ENCODE peak calls at places on chromosomes 5 and 9, in five cellular contexts. One of them, this sample, is unnamed.

GRCh38 chr9:18605763-18606162 is 131.8 kb downstream of the ADAMTSL1 start:
- DNase-seq in RWPE1: no peak
- DNase-seq in neural crest cell: no peak
- DNase-seq in tibial artery: peak
- DNase-seq in transverse colon: no peak
- DNase-seq in this sample: no peak

GRCh38 chr5:32600057-32600622 is 14.8 kb downstream of the SUB1 start:
- DNase-seq in tibial artery: no peak
- DNase-seq in transverse colon: no peak
- DNase-seq in RWPE1: peak
- DNase-seq in neural crest cell: no peak
- DNase-seq in this sample: no peak

GRCh38 chr9:33510264-33511183 is 13.5 kb upstream of the ANKRD18B start:
- DNase-seq in neural crest cell: peak
- DNase-seq in tibial artery: peak
- DNase-seq in transverse colon: peak
- DNase-seq in RWPE1: peak
- DNase-seq in this sample: no peak

GRCh38 chr5:58188287-58188651 is 271.6 kb downstream of the PLK2 start:
- DNase-seq in neural crest cell: no peak
- DNase-seq in RWPE1: peak
- DNase-seq in transverse colon: no peak
- DNase-seq in tibial artery: no peak
- DNase-seq in this sample: no peak

GRCh38 chr9:18296702-18297531 is 177.0 kb upstream of the ADAMTSL1 start:
- DNase-seq in transverse colon: no peak
- DNase-seq in RWPE1: no peak
- DNase-seq in neural crest cell: no peak
- DNase-seq in tibial artery: no peak
- DNase-seq in this sample: no peak

GRCh38 chr9:36141288-36141687 is 4.8 kb downstream of the GLIPR2 start:
- DNase-seq in neural crest cell: no peak
- DNase-seq in RWPE1: no peak
- DNase-seq in tibial artery: no peak
- DNase-seq in transverse colon: no peak
- DNase-seq in this sample: peak

GRCh38 chr5:139670369-139671095 is 22.4 kb downstream of the CXXC5 start:
- DNase-seq in tibial artery: no peak
- DNase-seq in RWPE1: no peak
- DNase-seq in transverse colon: peak
- DNase-seq in neural crest cell: no peak
- DNase-seq in this sample: no peak

GRCh38 chr5:24621809-24622208 is 23.0 kb downstream of the CDH10 start:
- DNase-seq in transverse colon: no peak
- DNase-seq in RWPE1: no peak
- DNase-seq in tibial artery: peak
- DNase-seq in neural crest cell: no peak
- DNase-seq in this sample: no peak

GRCh38 chr5:96743065-96743768 is 64.5 kb downstream of the ERAP1 start:
- DNase-seq in neural crest cell: no peak
- DNase-seq in tibial artery: peak
- DNase-seq in transverse colon: no peak
- DNase-seq in RWPE1: peak
- DNase-seq in this sample: no peak

GRCh38 chr9:6304232-6304631 is 23.9 kb upstream of the TPD52L3 start:
- DNase-seq in transverse colon: no peak
- DNase-seq in RWPE1: no peak
- DNase-seq in tibial artery: no peak
- DNase-seq in neural crest cell: no peak
- DNase-seq in this sample: no peak

GRCh38 chr5:57324888-57325287 is 151.0 kb downstream of the GPBP1 start:
- DNase-seq in neural crest cell: no peak
- DNase-seq in RWPE1: no peak
- DNase-seq in tibial artery: no peak
- DNase-seq in transverse colon: no peak
- DNase-seq in this sample: no peak

GRCh38 chr5:67030289-67031069 is 166.1 kb downstream of the CD180 start:
- DNase-seq in transverse colon: no peak
- DNase-seq in RWPE1: no peak
- DNase-seq in tibial artery: no peak
- DNase-seq in neural crest cell: no peak
- DNase-seq in this sample: no peak

GRCh38 chr9:94638335-94639044 is 828 bp downstream of the FBP1 start:
- DNase-seq in neural crest cell: no peak
- DNase-seq in transverse colon: no peak
- DNase-seq in tibial artery: no peak
- DNase-seq in RWPE1: no peak
- DNase-seq in this sample: no peak

GRCh38 chr9:37004424-37004935 is 29.6 kb downstream of the PAX5 start:
- DNase-seq in neural crest cell: no peak
- DNase-seq in RWPE1: no peak
- DNase-seq in transverse colon: no peak
- DNase-seq in tibial artery: no peak
- DNase-seq in this sample: no peak

GRCh38 chr5:138955013-138955660 is 80.0 kb upstream of the LRRTM2 start:
- DNase-seq in transverse colon: no peak
- DNase-seq in neural crest cell: no peak
- DNase-seq in RWPE1: no peak
- DNase-seq in tibial artery: peak
- DNase-seq in this sample: peak

GRCh38 chr5:154826-155225 is 36.5 kb upstream of the LRRC14B start:
- DNase-seq in RWPE1: no peak
- DNase-seq in neural crest cell: no peak
- DNase-seq in transverse colon: no peak
- DNase-seq in tibial artery: no peak
- DNase-seq in this sample: peak

GRCh38 chr5:15073453-15073852 is 201.9 kb upstream of the ANKH start:
- DNase-seq in RWPE1: no peak
- DNase-seq in tibial artery: no peak
- DNase-seq in transverse colon: no peak
- DNase-seq in neural crest cell: no peak
- DNase-seq in this sample: no peak

GRCh38 chr5:181223041-181223728 is at the start of gene TRIM41:
- DNase-seq in neural crest cell: peak
- DNase-seq in transverse colon: peak
- DNase-seq in RWPE1: peak
- DNase-seq in tibial artery: peak
- DNase-seq in this sample: peak

GRCh38 chr5:168851902-168852321 is 272.7 kb upstream of the PANK3 start:
- DNase-seq in neural crest cell: no peak
- DNase-seq in transverse colon: no peak
- DNase-seq in tibial artery: no peak
- DNase-seq in RWPE1: no peak
- DNase-seq in this sample: no peak

GRCh38 chr9:68446836-68447235 is 90.4 kb downstream of the PGM5 start:
- DNase-seq in RWPE1: no peak
- DNase-seq in tibial artery: peak
- DNase-seq in neural crest cell: no peak
- DNase-seq in transverse colon: peak
- DNase-seq in this sample: no peak

GRCh38 chr5:173800340-173800739 is 87.8 kb upstream of the CPEB4 start:
- DNase-seq in transverse colon: no peak
- DNase-seq in tibial artery: no peak
- DNase-seq in RWPE1: no peak
- DNase-seq in neural crest cell: no peak
- DNase-seq in this sample: no peak

GRCh38 chr5:78757269-78758053 is 108.9 kb upstream of the LHFPL2 start:
- DNase-seq in transverse colon: no peak
- DNase-seq in neural crest cell: no peak
- DNase-seq in RWPE1: no peak
- DNase-seq in tibial artery: no peak
- DNase-seq in this sample: no peak

GRCh38 chr5:94807985-94808384 is 189.5 kb downstream of the SLF1 start:
- DNase-seq in transverse colon: no peak
- DNase-seq in tibial artery: no peak
- DNase-seq in neural crest cell: no peak
- DNase-seq in RWPE1: no peak
- DNase-seq in this sample: no peak

GRCh38 chr5:27048507-27048906 is 10.1 kb upstream of the CDH9 start:
- DNase-seq in RWPE1: no peak
- DNase-seq in tibial artery: no peak
- DNase-seq in transverse colon: no peak
- DNase-seq in neural crest cell: no peak
- DNase-seq in this sample: no peak

GRCh38 chr9:34272146-34272545 is 56.9 kb downstream of the KIF24 start:
- DNase-seq in tibial artery: no peak
- DNase-seq in transverse colon: no peak
- DNase-seq in neural crest cell: no peak
- DNase-seq in RWPE1: no peak
- DNase-seq in this sample: no peak

GRCh38 chr9:133428579-133429215 is 6.5 kb downstream of the ADAMTS13 start:
- DNase-seq in tibial artery: no peak
- DNase-seq in transverse colon: peak
- DNase-seq in RWPE1: peak
- DNase-seq in neural crest cell: no peak
- DNase-seq in this sample: no peak

GRCh38 chr5:137867664-137868063 is at the start of gene MYOT:
- DNase-seq in neural crest cell: no peak
- DNase-seq in RWPE1: no peak
- DNase-seq in tibial artery: no peak
- DNase-seq in transverse colon: no peak
- DNase-seq in this sample: no peak

GRCh38 chr9:136327313-136327971 is at the start of gene GPSM1:
- DNase-seq in tibial artery: peak
- DNase-seq in transverse colon: peak
- DNase-seq in neural crest cell: no peak
- DNase-seq in RWPE1: peak
- DNase-seq in this sample: no peak

GRCh38 chr5:115657883-115658233 is 32.0 kb upstream of the TMED7 start:
- DNase-seq in RWPE1: peak
- DNase-seq in neural crest cell: no peak
- DNase-seq in tibial artery: no peak
- DNase-seq in transverse colon: no peak
- DNase-seq in this sample: no peak

DNA sequence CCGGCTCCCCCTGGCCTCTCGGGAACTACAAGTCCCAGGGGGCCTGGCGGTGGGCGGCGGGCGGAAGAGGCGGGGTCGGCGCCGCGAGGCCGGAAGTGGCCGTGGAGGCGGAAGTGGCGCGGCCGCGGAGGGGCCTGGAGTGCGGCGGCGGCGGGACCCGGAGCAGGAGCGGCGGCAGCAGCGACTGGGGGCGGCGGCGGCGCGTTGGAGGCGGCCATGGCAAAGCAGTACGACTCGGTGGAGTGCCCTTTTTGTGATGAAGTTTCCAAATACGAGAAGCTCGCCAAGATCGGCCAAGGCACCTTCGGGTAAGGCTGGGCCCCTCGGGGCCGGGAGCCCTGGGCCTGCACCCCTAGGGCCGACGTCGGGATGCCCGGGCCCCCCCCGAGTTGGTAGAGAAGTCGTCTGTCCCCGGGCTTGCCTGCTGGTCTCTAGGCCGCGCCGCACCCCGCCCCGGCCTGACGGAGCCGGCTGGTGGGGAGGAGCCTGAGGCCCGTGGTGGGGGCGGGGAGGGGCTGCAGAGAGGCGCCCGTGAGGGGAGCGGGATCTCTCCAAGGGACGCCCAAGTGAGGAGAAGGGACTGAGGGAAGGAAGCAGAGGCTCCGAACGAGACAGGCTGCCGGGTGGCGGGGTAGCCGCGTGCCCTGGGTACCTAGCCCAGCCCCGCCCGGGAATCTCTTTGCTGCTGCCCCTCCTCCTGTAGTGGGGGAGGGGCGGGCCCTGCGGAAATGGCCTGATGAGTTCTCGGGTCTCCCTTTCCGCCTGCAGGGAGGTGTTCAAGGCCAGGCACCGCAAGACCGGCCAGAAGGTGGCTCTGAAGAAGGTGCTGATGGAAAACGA is at the start of gene CDK9:
- DNase-seq in neural crest cell: peak
- DNase-seq in tibial artery: peak
- DNase-seq in transverse colon: peak
- DNase-seq in RWPE1: peak
- DNase-seq in this sample: no peak
- TF ChIP-seq CTCF in neural crest cell: no peak
- TF ChIP-seq CTCF in tibial artery: no peak
- TF ChIP-seq CTCF in transverse colon: no peak
- TF ChIP-seq CTCF in RWPE1: no peak
- TF ChIP-seq CTCF in this sample: no peak

GRCh38 chr5:18037718-18038117 is 403.5 kb downstream of the TAF11L14 start:
- DNase-seq in tibial artery: no peak
- DNase-seq in RWPE1: no peak
- DNase-seq in neural crest cell: no peak
- DNase-seq in transverse colon: no peak
- DNase-seq in this sample: no peak
- TF ChIP-seq CTCF in tibial artery: no peak
- TF ChIP-seq CTCF in RWPE1: no peak
- TF ChIP-seq CTCF in neural crest cell: no peak
- TF ChIP-seq CTCF in transverse colon: no peak
- TF ChIP-seq CTCF in this sample: no peak

GRCh38 chr9:120603601-120604000 is 23.6 kb upstream of the CDK5RAP2 start:
- DNase-seq in neural crest cell: no peak
- DNase-seq in RWPE1: no peak
- DNase-seq in tibial artery: no peak
- DNase-seq in transverse colon: no peak
- DNase-seq in this sample: no peak

GRCh38 chr9:120608421-120608820 is 28.5 kb upstream of the CDK5RAP2 start:
- DNase-seq in RWPE1: peak
- DNase-seq in neural crest cell: no peak
- DNase-seq in tibial artery: no peak
- DNase-seq in transverse colon: no peak
- DNase-seq in this sample: no peak

DNA sequence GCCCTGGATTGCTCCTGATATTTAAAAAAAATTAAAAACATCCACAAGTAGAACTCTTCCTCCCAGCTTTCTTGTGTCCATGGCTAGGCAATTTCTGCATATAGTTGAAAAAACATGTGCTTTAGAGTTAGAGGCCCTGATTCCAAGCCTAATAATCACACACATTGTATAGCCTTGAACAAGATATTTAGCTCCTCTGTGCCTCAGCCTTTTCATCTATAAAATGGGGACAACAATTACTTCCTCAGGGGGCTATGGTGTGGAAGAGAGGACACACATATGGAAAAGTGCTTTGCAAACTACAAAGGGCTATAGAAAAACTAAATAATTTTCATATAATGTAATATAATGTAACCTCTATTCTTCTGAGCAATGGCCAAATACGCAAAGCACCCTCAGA is 23.0 kb upstream of the CDK5RAP2 start:
- DNase-seq in neural crest cell: no peak
- DNase-seq in tibial artery: no peak
- DNase-seq in RWPE1: no peak
- DNase-seq in transverse colon: no peak
- DNase-seq in this sample: no peak
- TF ChIP-seq CTCF in neural crest cell: no peak
- TF ChIP-seq CTCF in tibial artery: no peak
- TF ChIP-seq CTCF in RWPE1: no peak
- TF ChIP-seq CTCF in transverse colon: no peak
- TF ChIP-seq CTCF in this sample: no peak

DNA sequence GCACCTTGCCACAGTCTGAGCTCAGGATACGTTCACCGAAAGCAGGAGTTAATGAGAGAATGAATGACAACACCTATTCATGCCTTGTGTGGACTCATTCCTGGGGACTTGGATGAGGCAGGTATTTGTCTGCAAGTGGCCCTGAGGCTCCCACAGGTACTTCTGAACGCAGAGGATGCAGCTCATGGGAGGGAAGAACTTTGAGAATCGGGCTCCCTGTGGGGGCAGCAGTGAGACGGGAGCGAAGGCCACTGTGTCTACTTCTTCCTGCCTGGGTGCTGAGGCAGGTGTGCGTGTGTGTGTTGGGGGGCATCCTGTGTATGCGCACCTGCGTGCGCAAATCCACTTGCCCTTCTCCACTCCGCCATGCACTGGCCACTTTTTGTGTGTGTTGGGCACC is 42.2 kb downstream of the PTPN3 start:
- DNase-seq in neural crest cell: no peak
- DNase-seq in tibial artery: no peak
- DNase-seq in RWPE1: no peak
- DNase-seq in transverse colon: no peak
- DNase-seq in this sample: no peak
- TF ChIP-seq CTCF in neural crest cell: no peak
- TF ChIP-seq CTCF in tibial artery: no peak
- TF ChIP-seq CTCF in RWPE1: no peak
- TF ChIP-seq CTCF in transverse colon: no peak
- TF ChIP-seq CTCF in this sample: no peak